ENCODE peak calls at places on chromosomes 5 and 9, in seven cellular contexts. J is activated T-helper 9 cell treated with anti-CD3 and anti-CD28 coated beads, Interleukin-2, amount 50 U/mL, for 16 hours; E is T47D; A is brain microvascular endothelial cell; X is D341Med; O is germinal center; M is stromal cell of bone marrow. R is an unnamed sample.

GRCh38 chr5:1189269-1189668 is 12.1 kb upstream of the SLC6A19 start:
- DNase-seq in J (no peak), M (no peak), O (no peak), X (no peak), E (no peak), A (no peak), R (no peak)

GRCh38 chr5:51960617-51961115 is 577.4 kb downstream of the ISL1 start:
- DNase-seq in A (no peak), X (no peak), O (no peak), E (peak; percentile 47), J (no peak), M (no peak), R (no peak)

GRCh38 chr9:759541-759940 is 82.0 kb upstream of the DMRT1 start:
- DNase-seq in O (no peak), X (no peak), A (no peak), M (no peak), E (no peak), J (no peak), R (no peak)

GRCh38 chr9:131174681-131175239 is 49.4 kb downstream of the NUP214 start:
- DNase-seq in X (no peak), O (no peak), A (no peak), J (no peak), M (no peak), E (no peak), R (no peak)

GRCh38 chr9:86945868-86946711 is 1.2 kb downstream of the GAS1 start:
- DNase-seq in E (peak; percentile 54), A (peak; percentile 46), O (peak; percentile 58), M (no peak), J (peak; percentile 49), X (peak; percentile 80), R (no peak)

GRCh38 chr5:170278611-170279500 is 18.7 kb downstream of the LCP2 start:
- DNase-seq in J (peak; percentile 72), X (no peak), M (no peak), E (no peak), A (no peak), O (peak; percentile 54), R (no peak)

GRCh38 chr5:176425138-176425537 is 8.8 kb upstream of the CLTB start:
- DNase-seq in O (no peak), A (no peak), X (no peak), M (no peak), J (no peak), E (peak; percentile 52), R (no peak)

GRCh38 chr9:1429328-1429727 is 379.2 kb downstream of the DMRT2 start:
- DNase-seq in E (peak; percentile 70), J (no peak), O (no peak), M (no peak), X (peak; percentile 46), A (no peak), R (no peak)

GRCh38 chr9:95504053-95504963 is 12.5 kb downstream of the PTCH1 start:
- DNase-seq in J (no peak), E (no peak), X (no peak), M (no peak), O (peak; percentile 26), A (no peak), R (no peak)

GRCh38 chr9:131254107-131254491 is 22.2 kb downstream of the FAM78A start:
- DNase-seq in E (no peak), X (no peak), O (peak; percentile 78), J (no peak), A (no peak), M (no peak), R (no peak)

GRCh38 chr5:102539598-102539997 is 40.8 kb upstream of the SLCO6A1 start:
- DNase-seq in J (no peak), X (no peak), O (no peak), A (no peak), E (no peak), M (no peak), R (no peak)

GRCh38 chr9:127216210-127216887 is 48.2 kb upstream of the GARNL3 start:
- DNase-seq in X (no peak), E (no peak), M (no peak), J (no peak), A (no peak), O (no peak), R (no peak)

GRCh38 chr5:116543501-116543900 is 31.1 kb downstream of the SEMA6A start:
- DNase-seq in M (no peak), A (peak; percentile 62), E (no peak), O (no peak), X (no peak), J (no peak), R (no peak)

GRCh38 chr5:95822038-95822407 is 503 bp downstream of the GLRX start:
- DNase-seq in M (no peak), E (peak; percentile 29), X (peak; percentile 81), J (no peak), O (peak; percentile 84), A (no peak), R (no peak)

GRCh38 chr5:43065384-43066230 is 25.5 kb upstream of the ANXA2R start:
- DNase-seq in J (peak; percentile 51), A (peak; percentile 63), M (no peak), X (no peak), E (peak; percentile 71), O (peak; percentile 8), R (no peak)

GRCh38 chr9:112125961-112126388 is 49.1 kb downstream of the SUSD1 start:
- DNase-seq in A (no peak), J (no peak), M (no peak), X (no peak), O (no peak), E (no peak), R (no peak)

GRCh38 chr5:102797485-102797884 is 42.4 kb downstream of the PAM start:
- DNase-seq in M (no peak), X (no peak), J (no peak), E (no peak), A (no peak), O (no peak), R (no peak)

GRCh38 chr5:115068239-115069086 is 101.2 kb downstream of the TRIM36 start:
- DNase-seq in X (no peak), O (no peak), M (peak; percentile 7), A (peak; percentile 58), E (peak; percentile 59), J (no peak), R (no peak)

GRCh38 chr9:128059365-128059983 is 7.6 kb downstream of the NAIF1 start:
- DNase-seq in X (no peak), O (no peak), M (no peak), A (no peak), J (no peak), E (no peak), R (no peak)

GRCh38 chr5:160159991-160160826 is 41.0 kb upstream of the PWWP2A start:
- DNase-seq in O (no peak), A (no peak), E (peak; percentile 37), M (no peak), J (no peak), X (no peak), R (no peak)

R was measured in AG09309.